ENCODE peak calls at places on chromosomes 1 and 21, in nine cellular contexts. B, K, V, Z, A, I, L, H and S are unnamed samples.

GRCh38 chr1:38860464-38860816 is 868 bp upstream of the RRAGC start:
- DNase-seq in B (no peak), K (no peak), V (no peak), Z (no peak), A (no peak), I (no peak), L (no peak), H (no peak), S (no peak)

GRCh38 chr1:61043010-61043820 is 39.1 kb upstream of the NFIA start:
- DNase-seq in B (peak), K (peak), V (peak), Z (peak), A (peak), I (peak), L (peak), H (peak), S (peak)

GRCh38 chr1:38289034-38289433 is 242.4 kb upstream of the POU3F1 start:
- DNase-seq in B (no peak), K (no peak), V (no peak), Z (no peak), A (no peak), I (no peak), L (no peak), H (no peak), S (no peak)

GRCh38 chr1:115706774-115707425 is 61.6 kb downstream of the CASQ2 start:
- DNase-seq in B (no peak), K (peak), V (no peak), Z (peak), A (peak), I (peak), L (no peak), H (no peak), S (no peak)

GRCh38 chr1:175871647-175872046 is 128.3 kb upstream of the TNR start:
- DNase-seq in B (no peak), K (peak), V (no peak), Z (no peak), A (no peak), I (no peak), L (no peak), H (no peak), S (peak)

GRCh38 chr1:13913396-13913795 is 213.4 kb downstream of the PRDM2 start:
- DNase-seq in B (no peak), K (no peak), V (no peak), Z (no peak), A (no peak), I (no peak), L (no peak), H (no peak), S (no peak)

GRCh38 chr1:34101151-34101550 is 63.9 kb downstream of the CSMD2 start:
- DNase-seq in B (no peak), K (no peak), V (no peak), Z (no peak), A (no peak), I (no peak), L (no peak), H (no peak), S (no peak)

GRCh38 chr1:93728480-93729131 is 47.0 kb upstream of the BCAR3 start:
- DNase-seq in B (no peak), K (no peak), V (peak), Z (no peak), A (no peak), I (no peak), L (no peak), H (no peak), S (no peak)

GRCh38 chr1:245986404-245987221 is 520.5 kb downstream of the SMYD3 start:
- DNase-seq in B (no peak), K (no peak), V (no peak), Z (peak), A (peak), I (no peak), L (no peak), H (no peak), S (no peak)

GRCh38 chr21:26945916-26946315 is 21.0 kb downstream of the ADAMTS5 start:
- DNase-seq in B (no peak), K (peak), V (peak), Z (no peak), A (no peak), I (peak), L (no peak), H (no peak), S (no peak)

GRCh38 chr1:42973304-42973703 is 14.6 kb upstream of the SLC2A1 start:
- DNase-seq in B (no peak), K (no peak), V (peak), Z (peak), A (peak), I (no peak), L (no peak), H (peak), S (no peak)

GRCh38 chr1:110258734-110259133 is 48.6 kb downstream of the KCNC4 start:
- DNase-seq in B (no peak), K (no peak), V (no peak), Z (no peak), A (no peak), I (no peak), L (no peak), H (no peak), S (no peak)

GRCh38 chr1:198118136-198118535 is 38.7 kb upstream of the NEK7 start:
- DNase-seq in B (no peak), K (peak), V (peak), Z (peak), A (peak), I (no peak), L (no peak), H (no peak), S (no peak)

GRCh38 chr21:31444061-31444460 is 100.0 kb upstream of the TIAM1 start:
- DNase-seq in B (peak), K (no peak), V (peak), Z (peak), A (no peak), I (no peak), L (no peak), H (no peak), S (no peak)

GRCh38 chr1:163046071-163046470 is 23.1 kb upstream of the RGS4 start:
- DNase-seq in B (no peak), K (no peak), V (no peak), Z (no peak), A (peak), I (no peak), L (no peak), H (no peak), S (no peak)

GRCh38 chr1:160374701-160375443 is 8.0 kb downstream of the NHLH1 start:
- DNase-seq in B (no peak), K (peak), V (no peak), Z (no peak), A (no peak), I (peak), L (no peak), H (no peak), S (no peak)

GRCh38 chr1:63322944-63323865 is 838 bp downstream of the FOXD3 start:
- DNase-seq in B (peak), K (peak), V (no peak), Z (peak), A (no peak), I (peak), L (no peak), H (peak), S (no peak)

GRCh38 chr1:119438761-119439160 is 23.8 kb downstream of the HSD3B2 start:
- DNase-seq in B (no peak), K (no peak), V (no peak), Z (no peak), A (no peak), I (no peak), L (no peak), H (no peak), S (no peak)

GRCh38 chr21:45166931-45167330 is 92.6 kb downstream of the ADARB1 start:
- DNase-seq in B (no peak), K (no peak), V (no peak), Z (no peak), A (no peak), I (no peak), L (no peak), H (no peak), S (no peak)

GRCh38 chr1:68113961-68114360 is 63.5 kb upstream of the DIRAS3 start:
- DNase-seq in B (no peak), K (no peak), V (no peak), Z (no peak), A (no peak), I (no peak), L (no peak), H (no peak), S (no peak)

GRCh38 chr1:168135982-168136708 is 585 bp downstream of the GPR161 start:
- DNase-seq in B (no peak), K (peak), V (no peak), Z (peak), A (peak), I (peak), L (no peak), H (peak), S (no peak)

GRCh38 chr1:5348732-5349465 is 643.3 kb downstream of the NPHP4 start:
- DNase-seq in B (no peak), K (no peak), V (no peak), Z (no peak), A (no peak), I (no peak), L (no peak), H (no peak), S (no peak)

GRCh38 chr1:107529511-107530149 is 388.8 kb downstream of the NTNG1 start:
- DNase-seq in B (no peak), K (peak), V (no peak), Z (peak), A (peak), I (peak), L (no peak), H (no peak), S (no peak)

GRCh38 chr1:238681451-238681850 is 704.9 kb upstream of the CHRM3 start:
- DNase-seq in B (no peak), K (no peak), V (no peak), Z (no peak), A (peak), I (no peak), L (no peak), H (no peak), S (no peak)

GRCh38 chr1:243598433-243598832 is 251.6 kb downstream of the AKT3 start:
- DNase-seq in B (no peak), K (no peak), V (no peak), Z (no peak), A (peak), I (no peak), L (peak), H (no peak), S (no peak)

GRCh38 chr21:34700605-34701004 is 31.8 kb downstream of the CLIC6 start:
- DNase-seq in B (no peak), K (no peak), V (no peak), Z (no peak), A (no peak), I (no peak), L (no peak), H (no peak), S (no peak)
- H3K27ac ChIP-seq in B (no peak), K (no peak), V (no peak), Z (no peak), A (no peak), I (no peak), L (no peak), H (no peak), S (no peak)

DNA sequence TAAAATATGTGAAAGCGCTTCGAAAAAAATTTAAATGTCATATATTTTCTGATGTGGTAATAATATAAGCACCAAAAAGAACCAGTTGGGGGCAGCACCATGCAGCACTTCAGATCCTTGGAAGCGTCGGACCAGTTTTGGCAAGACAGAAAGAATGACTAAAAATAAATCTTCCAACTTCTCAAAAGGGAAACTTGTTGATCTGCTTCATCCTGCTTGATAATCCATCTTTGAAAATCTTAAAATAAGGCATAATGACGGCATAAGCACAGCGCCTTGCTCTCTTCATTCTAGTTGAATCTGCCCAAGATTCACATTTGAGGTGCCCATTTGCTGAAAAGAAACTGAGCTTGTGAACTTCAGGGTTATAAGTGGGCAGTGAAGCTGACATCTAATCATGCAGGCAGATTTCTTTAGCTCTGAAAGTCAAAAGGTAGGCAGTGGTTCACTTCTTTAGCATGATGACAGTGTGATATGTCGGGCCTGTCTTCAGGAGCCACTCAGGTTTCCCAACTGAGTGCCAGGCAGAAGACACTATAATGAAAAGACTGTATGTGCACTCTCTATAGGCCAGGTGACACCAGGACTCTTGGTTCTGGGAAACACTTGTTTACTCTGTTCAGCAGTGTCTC is 19.8 kb upstream of the MUTYH start:
- DNase-seq in B (peak), K (peak), V (peak), Z (peak), A (peak), I (peak), L (peak), H (no peak), S (peak)
- H3K4me3 ChIP-seq in B (no peak), K (no peak), V (peak), Z (no peak), A (peak), I (peak), L (no peak), H (no peak), S (no peak)

GRCh38 chr1:214514032-214514818 is 37.2 kb downstream of the PTPN14 start:
- DNase-seq in B (no peak), K (no peak), V (no peak), Z (no peak), A (peak), I (peak), L (no peak), H (no peak), S (no peak)

GRCh38 chr1:214515544-214516433 is 35.6 kb downstream of the PTPN14 start:
- DNase-seq in B (no peak), K (no peak), V (no peak), Z (no peak), A (no peak), I (no peak), L (no peak), H (no peak), S (no peak)

GRCh38 chr1:214513394-214513793 is 38.0 kb downstream of the PTPN14 start:
- DNase-seq in B (no peak), K (no peak), V (no peak), Z (no peak), A (no peak), I (no peak), L (no peak), H (no peak), S (no peak)

GRCh38 chr1:214516434-214517326 is 34.7 kb downstream of the PTPN14 start:
- DNase-seq in B (no peak), K (no peak), V (no peak), Z (no peak), A (peak), I (no peak), L (no peak), H (no peak), S (no peak)

DNA sequence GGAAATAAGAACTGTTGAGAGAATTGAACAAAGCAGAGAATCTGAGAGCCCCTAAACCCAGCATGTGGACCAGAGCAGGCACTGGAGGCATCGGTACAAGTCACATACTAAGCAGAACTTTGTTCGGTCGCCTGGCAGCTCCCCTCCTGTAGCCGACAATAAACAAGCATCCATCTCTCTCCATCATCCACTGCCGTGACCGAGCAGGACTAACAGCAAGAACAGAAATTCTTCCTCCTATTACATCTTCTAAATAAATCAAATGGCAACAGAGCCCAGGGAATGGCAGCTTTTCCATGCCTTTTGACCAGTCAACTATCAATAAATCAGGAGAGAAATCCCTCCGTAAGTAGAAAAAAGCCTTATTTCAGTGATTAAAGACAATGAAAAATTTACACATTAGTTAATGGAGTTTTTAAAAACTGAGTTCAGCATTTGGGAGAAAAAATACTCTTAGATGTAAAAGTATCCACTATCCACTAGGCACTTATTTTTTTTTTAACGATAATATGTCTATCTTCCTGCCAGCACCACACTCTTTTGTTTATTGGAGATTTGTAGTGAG is 36.5 kb downstream of the PTPN14 start:
- DNase-seq in B (no peak), K (no peak), V (no peak), Z (no peak), A (no peak), I (no peak), L (no peak), H (no peak), S (no peak)
- H3K27ac ChIP-seq in B (no peak), K (no peak), V (no peak), Z (no peak), A (no peak), I (no peak), L (no peak), H (no peak), S (no peak)

GRCh38 chr1:21669033-21669286 is 197 bp downstream of the RAP1GAP start:
- DNase-seq in B (no peak), K (no peak), V (no peak), Z (no peak), A (no peak), I (no peak), L (no peak), H (peak), S (no peak)
- H3K4me3 ChIP-seq in B (peak), K (peak), V (peak), Z (peak), A (peak), I (peak), L (peak), H (peak), S (peak)

DNA sequence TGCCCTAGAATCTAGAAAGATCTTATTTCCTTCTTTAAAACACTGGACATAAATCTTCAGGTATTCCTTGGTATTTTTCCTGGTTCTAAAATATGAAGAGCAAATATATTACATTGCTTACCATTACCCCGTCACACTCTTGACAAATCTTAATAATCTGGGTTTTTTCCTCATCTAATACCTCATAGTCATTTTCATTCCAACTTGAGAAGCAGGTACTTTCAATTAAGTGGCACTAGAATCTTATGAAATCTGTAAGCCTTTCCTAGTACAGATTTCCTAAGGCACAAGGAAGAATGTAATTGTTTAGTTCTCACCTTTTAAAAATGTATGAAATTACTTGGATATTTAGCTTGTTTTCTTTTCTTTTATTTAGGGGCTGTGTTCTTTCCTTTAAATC is 481.5 kb upstream of the ZRANB2 start:
- DNase-seq in B (no peak), K (no peak), V (no peak), Z (no peak), A (no peak), I (no peak), L (no peak), H (no peak), S (no peak)
- H3K27ac ChIP-seq in B (no peak), K (no peak), V (no peak), Z (no peak), A (peak), I (no peak), L (no peak), H (no peak), S (no peak)

DNA sequence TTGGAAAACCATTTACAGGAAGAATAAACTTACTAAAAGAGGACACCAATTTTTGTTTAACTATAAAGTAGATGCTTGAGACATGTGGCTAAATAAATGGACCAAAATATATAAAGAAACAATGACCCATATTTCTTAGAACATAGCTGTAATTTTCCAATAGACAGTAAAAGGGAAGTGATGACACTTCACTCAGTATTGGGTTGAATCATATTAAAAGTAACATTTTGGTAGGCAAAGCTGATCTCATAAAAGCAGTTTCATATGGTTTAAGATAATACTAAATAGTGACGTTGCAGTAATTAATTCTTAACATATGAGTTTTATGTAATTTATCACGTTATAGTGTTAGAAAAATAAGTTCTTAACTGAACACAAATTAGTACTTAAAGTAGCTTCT is 308.9 kb upstream of the RUNX1 start:
- DNase-seq in B (no peak), K (no peak), V (no peak), Z (no peak), A (no peak), I (no peak), L (no peak), H (no peak), S (no peak)
- H3K4me3 ChIP-seq in B (no peak), K (no peak), V (no peak), Z (no peak), A (no peak), I (no peak), L (no peak), H (no peak), S (no peak)

DNA sequence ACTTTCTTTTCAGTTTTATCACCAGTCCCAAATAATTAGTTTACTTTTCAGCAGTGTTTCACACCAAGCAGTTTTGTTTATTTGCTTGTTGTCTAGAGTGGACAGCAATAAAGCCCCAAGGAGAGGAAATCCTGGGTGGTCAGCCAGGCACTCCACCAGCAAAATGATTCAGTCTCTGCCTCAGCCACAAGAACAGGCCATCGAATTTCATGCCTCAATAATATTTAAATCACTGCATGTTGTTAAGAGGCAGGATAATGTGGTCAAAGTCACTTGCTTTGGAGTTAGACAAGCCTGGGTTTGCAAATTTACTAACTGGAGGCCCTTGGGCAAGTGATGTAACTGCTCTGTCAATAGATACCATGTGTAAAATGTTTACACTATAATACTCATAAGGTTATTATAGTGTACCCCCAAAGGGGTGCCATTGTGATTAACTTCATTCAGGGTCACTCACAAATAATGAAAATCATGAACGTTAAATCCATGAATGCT is 349.6 kb downstream of the LMO4 start:
- DNase-seq in B (no peak), K (no peak), V (no peak), Z (no peak), A (no peak), I (no peak), L (no peak), H (no peak), S (no peak)
- H3K27ac ChIP-seq in B (no peak), K (no peak), V (no peak), Z (no peak), A (no peak), I (no peak), L (no peak), H (no peak), S (no peak)